ENCODE peak calls at places on chromosomes 12 and 14, in six cellular contexts. A is Calu3; W is astrocyte; U is AG08395; M is T-cell; I is stimulated activated CD8-positive, alpha-beta memory T cell treated with anti-CD3 and anti-CD28 coated beads, Interleukin-4, amount 100 ng/mL, for 4 hours. Y is an unnamed sample.

GRCh38 chr14:102527255-102528232 is 18.0 kb upstream of the ANKRD9 start:
- DNase-seq in W (no peak), M (no peak), I (no peak), A (peak; percentile 47), U (no peak), Y (no peak)

GRCh38 chr12:88639361-88639760 is 59.1 kb upstream of the KITLG start:
- DNase-seq in I (no peak), A (no peak), M (no peak), W (peak; percentile 64), U (peak; percentile 4), Y (no peak)

GRCh38 chr14:88468396-88468795 is 82.9 kb downstream of the SPATA7 start:
- DNase-seq in M (no peak), U (peak; percentile 58), A (no peak), W (peak; percentile 92), I (no peak), Y (no peak)

GRCh38 chr14:44316647-44317432 is 190.2 kb downstream of the FSCB start:
- DNase-seq in I (no peak), A (peak; percentile 25), W (peak; percentile 98), M (no peak), U (peak; percentile 3), Y (no peak)

GRCh38 chr14:23300687-23301223 is 1.9 kb downstream of the PPP1R3E start:
- DNase-seq in I (no peak), M (no peak), W (no peak), A (peak; percentile 13), U (no peak), Y (no peak)

GRCh38 chr14:73965206-73965605 is 15.1 kb downstream of the COQ6 start:
- DNase-seq in W (no peak), M (no peak), I (no peak), U (no peak), A (no peak), Y (no peak)

GRCh38 chr12:28974890-28975289 is 174.2 kb upstream of the FAR2 start:
- DNase-seq in I (no peak), A (no peak), U (no peak), W (no peak), M (no peak), Y (no peak)

GRCh38 chr12:128091931-128092330 is 175.0 kb upstream of the TMEM132C start:
- DNase-seq in U (no peak), A (no peak), W (no peak), I (no peak), M (no peak), Y (no peak)

GRCh38 chr12:42462486-42462885 is 127.1 kb downstream of the PRICKLE1 start:
- DNase-seq in A (no peak), U (no peak), I (no peak), M (no peak), W (no peak), Y (no peak)

GRCh38 chr12:69052613-69053408 is 119.8 kb upstream of the CPM start:
- DNase-seq in W (peak; percentile 91), A (peak; percentile 88), I (peak; percentile 13), M (no peak), U (peak; percentile 75), Y (no peak)

GRCh38 chr12:119725523-119725922 is 57.6 kb downstream of the PRKAB1 start:
- DNase-seq in I (no peak), U (no peak), A (no peak), M (no peak), W (no peak), Y (no peak)